ENCODE peak calls at places on chromosomes 5 and 9, in six cellular contexts. R is cardiac muscle cell, P is DND-41, E is T-helper 9 cell, V is NCI-H1417, T is occipital lobe. I is an unnamed sample.

GRCh38 chr9:22528485-22528884 is 81.9 kb downstream of the DMRTA1 start:
- DNase-seq in R (no peak), P (no peak), E (no peak), V (no peak), T (no peak), I (no peak)

GRCh38 chr9:131410051-131410491 is 16.2 kb downstream of the PRRC2B start:
- DNase-seq in R (peak; percentile 77), P (peak; percentile 51), E (peak; percentile 11), V (no peak), T (no peak), I (peak; percentile 73)

GRCh38 chr9:92644278-92644677 is 25.7 kb downstream of the IPPK start:
- DNase-seq in R (no peak), P (no peak), E (no peak), V (no peak), T (no peak), I (no peak)

GRCh38 chr5:155418960-155419579 is 405.5 kb downstream of the KIF4B start:
- DNase-seq in R (no peak), P (no peak), E (no peak), V (no peak), T (no peak), I (no peak)

GRCh38 chr5:108472237-108472636 is 90.3 kb upstream of the FBXL17 start:
- DNase-seq in R (no peak), P (no peak), E (no peak), V (no peak), T (no peak), I (no peak)

GRCh38 chr9:4048441-4048840 is 251.4 kb downstream of the GLIS3 start:
- DNase-seq in R (peak; percentile 58), P (no peak), E (no peak), V (no peak), T (no peak), I (peak; percentile 7)

GRCh38 chr5:14250094-14250777 is 107.1 kb downstream of the TRIO start:
- DNase-seq in R (peak; percentile 88), P (no peak), E (no peak), V (peak; percentile 92), T (peak; percentile 79), I (no peak)

GRCh38 chr9:97501972-97502221 is 431 bp downstream of the TMOD1 start:
- DNase-seq in R (no peak), P (no peak), E (no peak), V (peak; percentile 72), T (no peak), I (no peak)

GRCh38 chr9:72661401-72662135 is 140.2 kb downstream of the TMC1 start:
- DNase-seq in R (peak; percentile 13), P (no peak), E (no peak), V (no peak), T (no peak), I (no peak)

GRCh38 chr9:37324691-37325490 is 97.6 kb upstream of the GRHPR start:
- DNase-seq in R (no peak), P (no peak), E (no peak), V (peak; percentile 66), T (no peak), I (no peak)

GRCh38 chr5:8686707-8687106 is 817.8 kb downstream of the MTRR start:
- DNase-seq in R (peak; percentile 76), P (no peak), E (no peak), V (no peak), T (no peak), I (no peak)

GRCh38 chr9:88766778-88767503 is 224.3 kb upstream of the S1PR3 start:
- DNase-seq in R (peak; percentile 81), P (no peak), E (no peak), V (no peak), T (no peak), I (no peak)

GRCh38 chr5:9441610-9442009 is 104.3 kb downstream of the SEMA5A start:
- DNase-seq in R (no peak), P (no peak), E (no peak), V (no peak), T (no peak), I (no peak)

GRCh38 chr5:157607371-157608161 is 32.0 kb upstream of the ADAM19 start:
- DNase-seq in R (peak; percentile 34), P (peak; percentile 89), E (peak; percentile 61), V (no peak), T (no peak), I (peak; percentile 36)

GRCh38 chr5:142201471-142201887 is 92.9 kb downstream of the NDFIP1 start:
- DNase-seq in R (peak; percentile 89), P (peak; percentile 17), E (no peak), V (no peak), T (no peak), I (no peak)

GRCh38 chr5:152811985-152812384 is 406.9 kb upstream of the NMUR2 start:
- DNase-seq in R (no peak), P (no peak), E (no peak), V (no peak), T (no peak), I (no peak)

GRCh38 chr5:71954329-71954728 is 152.9 kb upstream of the MAP1B start:
- DNase-seq in R (no peak), P (no peak), E (no peak), V (no peak), T (no peak), I (no peak)

GRCh38 chr9:117160254-117160653 is 254.6 kb downstream of the ASTN2 start:
- DNase-seq in R (no peak), P (no peak), E (no peak), V (no peak), T (no peak), I (no peak)

GRCh38 chr9:136011703-136012496 is 50.7 kb upstream of the UBAC1 start:
- DNase-seq in R (peak; percentile 96), P (no peak), E (no peak), V (no peak), T (no peak), I (no peak)

GRCh38 chr5:177489119-177489716 is 8.2 kb downstream of the PDLIM7 start:
- DNase-seq in R (no peak), P (no peak), E (no peak), V (no peak), T (no peak), I (no peak)

GRCh38 chr5:14463629-14464028 is 118.0 kb upstream of the OTULINL start:
- DNase-seq in R (peak; percentile 82), P (no peak), E (no peak), V (peak; percentile 44), T (no peak), I (no peak)

GRCh38 chr9:115591584-115591984 is 473.6 kb upstream of the TNC start:
- DNase-seq in R (peak; percentile 99), P (peak; percentile 20), E (no peak), V (peak; percentile 69), T (peak; percentile 6), I (peak; percentile 23)

GRCh38 chr9:127918201-127919107 is 1.6 kb upstream of the ST6GALNAC4 start:
- DNase-seq in R (peak; percentile 55), P (no peak), E (no peak), V (no peak), T (no peak), I (no peak)

GRCh38 chr5:136020383-136021015 is 8.3 kb upstream of the TGFBI start:
- DNase-seq in R (peak; percentile 95), P (no peak), E (no peak), V (no peak), T (no peak), I (no peak)

GRCh38 chr9:131543141-131543540 is 2.2 kb upstream of the PRRT1B start:
- DNase-seq in R (no peak), P (no peak), E (no peak), V (no peak), T (no peak), I (no peak)

GRCh38 chr5:62488531-62488930 is 76.0 kb downstream of the IPO11 start:
- DNase-seq in R (no peak), P (no peak), E (no peak), V (no peak), T (no peak), I (no peak)

GRCh38 chr5:54491326-54491725 is 26.2 kb upstream of the SNX18 start:
- DNase-seq in R (no peak), P (no peak), E (no peak), V (no peak), T (no peak), I (no peak)

GRCh38 chr5:61299254-61299653 is 32.8 kb upstream of the ZSWIM6 start:
- DNase-seq in R (no peak), P (no peak), E (no peak), V (no peak), T (no peak), I (no peak)

GRCh38 chr9:37511006-37511714 is 25.4 kb downstream of the POLR1E start:
- DNase-seq in R (no peak), P (no peak), E (no peak), V (no peak), T (no peak), I (no peak)

GRCh38 chr9:92607773-92608172 is 62.2 kb downstream of the IPPK start:
- DNase-seq in R (peak; percentile 64), P (no peak), E (no peak), V (peak; percentile 70), T (no peak), I (no peak)

GRCh38 chr9:35907732-35908483 is 1.4 kb upstream of the SPAAR start:
- DNase-seq in R (peak; percentile 94), P (no peak), E (no peak), V (peak; percentile 7), T (no peak), I (no peak)

GRCh38 chr5:108382784-108383358 is 973 bp upstream of the FBXL17 start:
- DNase-seq in R (peak; percentile 21), P (peak; percentile 14), E (no peak), V (no peak), T (peak; percentile 52), I (no peak)

GRCh38 chr5:9358961-9359686 is 186.8 kb downstream of the SEMA5A start:
- DNase-seq in R (peak; percentile 77), P (no peak), E (no peak), V (no peak), T (no peak), I (no peak)

GRCh38 chr5:146302428-146302827 is 36.2 kb upstream of the POU4F3 start:
- DNase-seq in R (no peak), P (no peak), E (no peak), V (no peak), T (no peak), I (no peak)